ENCODE peak calls at places on chromosomes 6 and 20, in six cellular contexts. L is brain microvascular endothelial cell; B is fibroblast of mammary gland; P is lung microvascular endothelial cell; Q is CD4-positive, CD25-positive, alpha-beta regulatory T cell; E is ureter. O is an unnamed sample.

GRCh38 chr6:129875610-129876515 is 14.7 kb upstream of the TMEM244 start:
- DNase-seq in L (no peak), B (no peak), P (no peak), Q (peak), E (no peak), O (no peak)

GRCh38 chr6:103081126-103081525 is 1687.6 kb downstream of the GRIK2 start:
- DNase-seq in L (no peak), B (no peak), P (no peak), Q (no peak), E (no peak), O (no peak)

GRCh38 chr6:112196290-112196689 is 58.1 kb downstream of the LAMA4 start:
- DNase-seq in L (no peak), B (no peak), P (no peak), Q (no peak), E (no peak), O (no peak)

GRCh38 chr20:38119446-38119845 is 45.6 kb downstream of the TGM2 start:
- DNase-seq in L (no peak), B (no peak), P (no peak), Q (no peak), E (peak), O (no peak)

GRCh38 chr6:1619666-1620503 is 10.2 kb downstream of the FOXC1 start:
- DNase-seq in L (no peak), B (no peak), P (peak), Q (no peak), E (no peak), O (no peak)

GRCh38 chr20:20303742-20304141 is 64.2 kb upstream of the INSM1 start:
- DNase-seq in L (no peak), B (no peak), P (no peak), Q (no peak), E (no peak), O (no peak)

GRCh38 chr20:35699914-35700624 is 864 bp downstream of the ROMO1 start:
- DNase-seq in L (no peak), B (no peak), P (no peak), Q (no peak), E (no peak), O (peak)

GRCh38 chr6:127302728-127303675 is 36.3 kb downstream of the RNF146 start:
- DNase-seq in L (peak), B (peak), P (peak), Q (peak), E (peak), O (no peak)

GRCh38 chr20:63350597-63351379 is 10.4 kb downstream of the CHRNA4 start:
- DNase-seq in L (no peak), B (no peak), P (no peak), Q (no peak), E (no peak), O (no peak)

GRCh38 chr6:39956951-39957350 is 22.7 kb upstream of the MOCS1 start:
- DNase-seq in L (peak), B (no peak), P (no peak), Q (no peak), E (no peak), O (peak)

GRCh38 chr20:47753571-47754120 is 31.6 kb downstream of the SULF2 start:
- DNase-seq in L (no peak), B (no peak), P (no peak), Q (no peak), E (no peak), O (no peak)

GRCh38 chr20:23118144-23118543 is 32.0 kb upstream of the CD93 start:
- DNase-seq in L (no peak), B (no peak), P (no peak), Q (no peak), E (no peak), O (no peak)

O was measured in astrocyte.